ENCODE peak calls at places on chromosomes 7 and 10, in four cellular contexts. J is IMR-90, H is pancreas, S is prostate gland. T is an unnamed sample.

GRCh38 chr7:44285561-44285960 is 39.8 kb downstream of the CAMK2B start:
- DNase-seq in J (no peak), H (no peak), S (no peak), T (no peak)

GRCh38 chr10:44372181-44372580 is 12.7 kb downstream of the CXCL12 start:
- DNase-seq in J (no peak), H (no peak), S (no peak), T (no peak)

GRCh38 chr10:80506189-80506575 is 31.5 kb upstream of the SH2D4B start:
- DNase-seq in J (peak), H (no peak), S (no peak), T (no peak)

GRCh38 chr10:63603709-63604445 is 82.7 kb downstream of the REEP3 start:
- DNase-seq in J (peak), H (no peak), S (no peak), T (no peak)

GRCh38 chr7:140697447-140698143 is 1.1 kb downstream of the NDUFB2 start:
- DNase-seq in J (peak), H (no peak), S (no peak), T (no peak)

GRCh38 chr10:109889867-109890266 is 33.4 kb downstream of the XPNPEP1 start:
- DNase-seq in J (peak), H (no peak), S (no peak), T (no peak)

GRCh38 chr10:33133557-33133956 is 175.5 kb upstream of the ITGB1 start:
- DNase-seq in J (no peak), H (no peak), S (no peak), T (no peak)

GRCh38 chr7:33243319-33243881 is 114.0 kb downstream of the BBS9 start:
- DNase-seq in J (peak), H (no peak), S (no peak), T (peak)

GRCh38 chr7:41641006-41641714 is 61.7 kb downstream of the INHBA start:
- DNase-seq in J (peak), H (no peak), S (no peak), T (no peak)

GRCh38 chr7:8082762-8083161 is 114.2 kb downstream of the GLCCI1 start:
- DNase-seq in J (no peak), H (no peak), S (no peak), T (no peak)

GRCh38 chr10:87626422-87626892 is 33.2 kb upstream of the PAPSS2 start:
- DNase-seq in J (no peak), H (no peak), S (no peak), T (no peak)

GRCh38 chr7:83410989-83411591 is 237.8 kb downstream of the SEMA3E start:
- DNase-seq in J (peak), H (no peak), S (peak), T (peak)

GRCh38 chr7:136086712-136087111 is 109.6 kb upstream of the MTPN start:
- DNase-seq in J (peak), H (no peak), S (peak), T (no peak)

GRCh38 chr7:105102557-105103352 is 88.8 kb downstream of the KMT2E start:
- DNase-seq in J (no peak), H (no peak), S (no peak), T (no peak)

GRCh38 chr10:96695366-96695765 is 24.9 kb downstream of the PIK3AP1 start:
- DNase-seq in J (peak), H (no peak), S (no peak), T (no peak)

GRCh38 chr7:2399848-2400587 is 3.4 kb upstream of the CHST12 start:
- DNase-seq in J (peak), H (no peak), S (peak), T (peak)

GRCh38 chr7:157481389-157481788 is 144.6 kb downstream of the DNAJB6 start:
- DNase-seq in J (no peak), H (no peak), S (no peak), T (no peak)

GRCh38 chr10:72311667-72312066 is 37.9 kb downstream of the DDIT4 start:
- DNase-seq in J (no peak), H (no peak), S (no peak), T (no peak)

GRCh38 chr10:59750155-59750945 is 2.9 kb downstream of the MRLN start:
- DNase-seq in J (peak), H (no peak), S (no peak), T (no peak)

GRCh38 chr10:117590516-117590915 is 48.0 kb downstream of the EMX2 start:
- DNase-seq in J (no peak), H (no peak), S (no peak), T (no peak)

GRCh38 chr7:19051767-19052375 is 65.6 kb downstream of the TWIST1 start:
- DNase-seq in J (peak), H (no peak), S (peak), T (peak)

DNA sequence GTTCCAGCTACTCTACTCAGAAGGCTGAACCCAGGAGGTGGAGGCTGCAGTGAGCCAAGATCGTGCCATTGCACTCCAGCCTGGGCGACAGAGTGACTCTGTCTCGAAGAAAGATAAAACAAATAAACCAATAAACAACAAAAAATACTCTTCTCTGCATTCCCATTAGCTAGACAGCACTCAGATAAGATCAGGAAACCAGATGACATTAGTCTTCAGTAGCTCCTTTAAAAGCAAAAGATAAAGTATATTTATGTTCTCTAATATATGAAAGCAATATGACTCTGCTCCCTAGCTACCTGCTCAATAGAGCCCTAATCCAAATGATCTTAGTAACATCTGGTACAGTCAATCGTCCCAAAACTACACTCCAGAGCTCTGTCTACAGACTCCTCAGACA is 212.9 kb downstream of the ELMO1 start:
- DNase-seq in J (no peak), H (no peak), S (no peak), T (no peak)
- TF ChIP-seq CTCF in J (no peak), H (no peak), S (no peak), T (no peak)

GRCh38 chr7:98994046-98994944 is 116.0 kb downstream of the TRRAP start:
- DNase-seq in J (no peak), H (no peak), S (no peak), T (no peak)

GRCh38 chr7:98991141-98991540 is 112.8 kb downstream of the TRRAP start:
- DNase-seq in J (no peak), H (no peak), S (no peak), T (no peak)

GRCh38 chr7:98992076-98992475 is 113.7 kb downstream of the TRRAP start:
- DNase-seq in J (no peak), H (no peak), S (no peak), T (no peak)

GRCh38 chr7:98995111-98995510 is 116.8 kb downstream of the TRRAP start:
- DNase-seq in J (no peak), H (no peak), S (no peak), T (no peak)

GRCh38 chr7:98993024-98993897 is 114.9 kb downstream of the TRRAP start:
- DNase-seq in J (no peak), H (no peak), S (no peak), T (no peak)
- TF ChIP-seq CTCF in J (no peak), H (no peak), S (no peak), T (peak)

GRCh38 chr10:18599392-18599791 is 52.0 kb downstream of the NSUN6 start:
- DNase-seq in J (no peak), H (no peak), S (no peak), T (no peak)

DNA sequence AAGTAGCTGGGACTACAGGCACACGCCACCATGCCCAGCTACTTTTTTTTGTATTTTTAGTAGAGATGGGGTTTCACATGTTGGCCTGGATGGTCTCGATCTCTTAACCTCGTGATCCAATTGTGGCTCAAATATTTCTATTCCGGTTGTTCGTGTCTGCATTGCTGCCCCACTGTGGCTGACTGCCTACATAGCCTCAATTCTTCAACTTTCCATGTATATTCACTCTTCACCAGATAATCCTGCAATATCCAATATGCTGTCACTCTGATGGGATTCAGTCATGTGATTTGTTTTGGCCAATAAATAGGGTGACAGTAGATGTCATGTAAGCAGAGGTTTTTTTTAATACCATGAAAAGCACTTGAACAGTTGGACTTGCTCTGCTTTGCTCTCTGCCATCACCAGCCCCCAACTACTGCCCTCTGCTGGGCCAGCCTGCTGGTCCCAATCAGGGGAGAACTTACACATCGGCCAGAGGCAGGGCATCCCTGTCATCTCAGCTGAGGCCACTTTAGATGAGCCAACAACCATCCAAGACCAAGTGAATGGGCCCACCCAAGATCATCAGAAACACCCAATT is 56.7 kb downstream of the NSUN6 start:
- DNase-seq in J (no peak), H (no peak), S (no peak), T (no peak)
- TF ChIP-seq CTCF in J (peak), H (no peak), S (no peak), T (peak)

DNA sequence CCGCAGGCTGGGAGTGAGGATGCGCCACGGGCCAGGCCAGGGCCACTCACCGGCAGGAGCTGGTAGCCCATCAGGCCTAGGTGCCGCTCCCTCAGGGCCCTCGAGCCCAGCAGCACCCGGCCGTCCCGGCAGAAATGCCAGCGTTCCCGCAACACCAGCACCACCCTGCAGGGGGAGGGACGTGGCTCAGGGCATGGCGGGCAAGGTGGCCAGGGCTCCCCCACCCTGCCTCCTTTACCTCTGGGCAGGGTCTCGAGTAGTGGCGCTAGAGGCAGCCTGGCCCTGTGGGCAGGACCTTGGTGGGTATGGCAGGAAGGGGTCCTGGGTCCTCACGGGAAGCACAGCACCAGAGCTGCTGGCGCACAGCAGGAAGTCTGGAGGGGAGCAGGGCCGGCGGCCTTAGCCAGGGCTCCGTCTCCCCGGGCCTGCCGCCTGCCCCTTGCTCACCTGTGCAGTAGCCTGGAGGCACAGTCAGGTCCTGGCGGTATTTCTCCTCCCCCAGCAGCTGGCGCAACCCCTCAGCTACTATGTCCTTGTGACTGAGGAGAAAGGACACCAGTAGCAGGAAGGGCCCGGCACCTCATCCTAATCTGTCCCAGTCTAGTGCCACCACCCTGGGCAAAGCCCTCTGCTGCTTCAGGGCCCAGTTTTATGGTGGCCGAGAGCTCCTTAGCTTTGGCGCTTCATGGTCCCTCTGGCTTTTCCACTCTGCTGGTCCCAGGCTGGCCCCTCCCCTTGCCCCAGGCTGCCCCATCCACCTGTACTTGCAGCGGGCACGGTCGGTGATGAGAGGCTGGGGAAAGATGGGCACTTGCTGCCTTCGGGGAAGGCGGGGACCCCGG is 3.5 kb downstream of the FASTK start:
- DNase-seq in J (no peak), H (peak), S (no peak), T (no peak)
- TF ChIP-seq CTCF in J (peak), H (no peak), S (no peak), T (peak)

DNA sequence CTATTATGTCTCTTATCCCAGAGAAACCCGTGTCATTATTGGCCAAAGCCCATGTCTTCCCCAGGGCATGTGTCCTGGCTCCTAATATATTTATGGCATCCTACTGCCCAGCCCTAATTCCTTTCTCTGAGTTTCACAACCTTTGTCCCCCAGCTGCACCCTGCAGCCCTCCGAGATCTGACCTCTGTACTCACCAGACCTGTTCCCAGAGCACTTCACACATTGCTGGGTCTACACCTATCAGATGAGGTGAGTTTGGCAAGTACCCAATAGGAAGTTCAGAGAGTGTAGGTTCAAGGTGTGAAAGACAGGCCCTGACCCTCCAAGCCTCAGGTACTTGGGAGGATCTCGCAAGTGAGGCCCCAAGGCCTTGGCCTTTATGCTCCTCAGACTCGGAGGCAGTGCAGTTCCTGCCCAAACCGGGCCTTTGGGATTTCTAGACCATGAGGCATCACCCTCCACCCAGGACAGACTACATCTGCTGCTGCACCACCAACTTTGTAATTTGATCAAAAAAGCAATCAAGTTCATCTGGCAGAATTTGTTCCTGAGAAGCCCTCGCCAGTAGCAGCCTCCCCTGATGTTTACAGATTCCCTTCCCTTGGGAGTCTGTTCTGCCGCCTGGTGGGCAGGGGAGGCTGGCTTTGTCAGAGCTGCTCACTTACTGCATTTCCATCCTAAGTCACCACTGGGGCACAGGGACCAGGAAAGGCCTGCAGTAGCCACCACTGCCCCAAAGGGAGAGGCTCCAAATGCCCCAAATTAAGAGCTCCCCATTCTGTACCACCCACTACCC is 2.2 kb downstream of the CAMK2G start:
- DNase-seq in J (peak), H (no peak), S (no peak), T (no peak)
- TF ChIP-seq CTCF in J (peak), H (no peak), S (no peak), T (no peak)

T was measured in LNCaP clone FGC.